ENCODE peak calls at places on chromosomes 2 and 18, in eight cellular contexts. One of them, this sample, is unnamed.
A peak's percentile ranks its signal among the peaks of the same experiment; 100 is the strongest.

GRCh38 chr2:61340242-61340641 is 130.6 kb downstream of the USP34 start:
- DNase-seq in lung microvascular endothelial cell: peak; percentile 79
- DNase-seq in left cardiac atrium: no peak
- DNase-seq in IMR-90: peak; percentile 91
- DNase-seq in ovary: no peak
- DNase-seq in B cell: no peak
- DNase-seq in NCI-H1105 treated with DMSO at 0.1 percent for 48 hours: no peak
- DNase-seq in activated CD4-positive, alpha-beta T cell treated with anti-CD3 and anti-CD28 coated beads, Interleukin-2, amount 10 ng/mL, durations not matched to agents 24 days and 14 days: no peak
- DNase-seq in this sample: no peak

GRCh38 chr2:239954166-239955085 is 70.7 kb downstream of the NDUFA10 start:
- DNase-seq in B cell: no peak
- DNase-seq in NCI-H1105 treated with DMSO at 0.1 percent for 48 hours: no peak
- DNase-seq in left cardiac atrium: no peak
- DNase-seq in activated CD4-positive, alpha-beta T cell treated with anti-CD3 and anti-CD28 coated beads, Interleukin-2, amount 10 ng/mL, durations not matched to agents 24 days and 14 days: no peak
- DNase-seq in ovary: peak; percentile 37
- DNase-seq in IMR-90: peak; percentile 24
- DNase-seq in lung microvascular endothelial cell: no peak
- DNase-seq in this sample: no peak

GRCh38 chr2:203636896-203637818 is 69.3 kb upstream of the CD28 start:
- DNase-seq in B cell: no peak
- DNase-seq in left cardiac atrium: no peak
- DNase-seq in IMR-90: no peak
- DNase-seq in ovary: no peak
- DNase-seq in NCI-H1105 treated with DMSO at 0.1 percent for 48 hours: no peak
- DNase-seq in activated CD4-positive, alpha-beta T cell treated with anti-CD3 and anti-CD28 coated beads, Interleukin-2, amount 10 ng/mL, durations not matched to agents 24 days and 14 days: peak; percentile 61
- DNase-seq in lung microvascular endothelial cell: peak; percentile 12
- DNase-seq in this sample: peak; percentile 75

GRCh38 chr2:47631840-47632398 is 151.0 kb upstream of the MSH6 start:
- DNase-seq in ovary: no peak
- DNase-seq in left cardiac atrium: no peak
- DNase-seq in B cell: no peak
- DNase-seq in NCI-H1105 treated with DMSO at 0.1 percent for 48 hours: no peak
- DNase-seq in IMR-90: peak; percentile 68
- DNase-seq in activated CD4-positive, alpha-beta T cell treated with anti-CD3 and anti-CD28 coated beads, Interleukin-2, amount 10 ng/mL, durations not matched to agents 24 days and 14 days: no peak
- DNase-seq in lung microvascular endothelial cell: peak; percentile 72
- DNase-seq in this sample: peak; percentile 84

GRCh38 chr2:42810971-42811865 is 18.8 kb upstream of the HAAO start:
- DNase-seq in IMR-90: peak; percentile 35
- DNase-seq in left cardiac atrium: peak; percentile 73
- DNase-seq in ovary: peak; percentile 80
- DNase-seq in lung microvascular endothelial cell: peak; percentile 39
- DNase-seq in activated CD4-positive, alpha-beta T cell treated with anti-CD3 and anti-CD28 coated beads, Interleukin-2, amount 10 ng/mL, durations not matched to agents 24 days and 14 days: peak; percentile 85
- DNase-seq in B cell: peak; percentile 58
- DNase-seq in NCI-H1105 treated with DMSO at 0.1 percent for 48 hours: peak; percentile 49
- DNase-seq in this sample: peak; percentile 41

GRCh38 chr18:67133669-67134068 is 382.9 kb downstream of the DSEL start:
- DNase-seq in NCI-H1105 treated with DMSO at 0.1 percent for 48 hours: peak; percentile 93
- DNase-seq in lung microvascular endothelial cell: no peak
- DNase-seq in B cell: no peak
- DNase-seq in ovary: no peak
- DNase-seq in left cardiac atrium: no peak
- DNase-seq in IMR-90: no peak
- DNase-seq in activated CD4-positive, alpha-beta T cell treated with anti-CD3 and anti-CD28 coated beads, Interleukin-2, amount 10 ng/mL, durations not matched to agents 24 days and 14 days: no peak
- DNase-seq in this sample: no peak

GRCh38 chr2:69222984-69223658 is 163.9 kb downstream of the GFPT1 start:
- DNase-seq in lung microvascular endothelial cell: peak; percentile 88
- DNase-seq in activated CD4-positive, alpha-beta T cell treated with anti-CD3 and anti-CD28 coated beads, Interleukin-2, amount 10 ng/mL, durations not matched to agents 24 days and 14 days: no peak
- DNase-seq in B cell: no peak
- DNase-seq in left cardiac atrium: peak; percentile 58
- DNase-seq in ovary: no peak
- DNase-seq in IMR-90: peak; percentile 55
- DNase-seq in NCI-H1105 treated with DMSO at 0.1 percent for 48 hours: peak; percentile 4
- DNase-seq in this sample: peak; percentile 84

GRCh38 chr18:36158261-36158867 is 28.7 kb downstream of the ELP2 start:
- DNase-seq in B cell: no peak
- DNase-seq in activated CD4-positive, alpha-beta T cell treated with anti-CD3 and anti-CD28 coated beads, Interleukin-2, amount 10 ng/mL, durations not matched to agents 24 days and 14 days: no peak
- DNase-seq in NCI-H1105 treated with DMSO at 0.1 percent for 48 hours: no peak
- DNase-seq in ovary: no peak
- DNase-seq in lung microvascular endothelial cell: peak; percentile 97
- DNase-seq in IMR-90: peak; percentile 94
- DNase-seq in left cardiac atrium: no peak
- DNase-seq in this sample: peak; percentile 72

GRCh38 chr2:137960223-137960622 is 4.0 kb upstream of the HNMT start:
- DNase-seq in ovary: no peak
- DNase-seq in NCI-H1105 treated with DMSO at 0.1 percent for 48 hours: no peak
- DNase-seq in IMR-90: no peak
- DNase-seq in activated CD4-positive, alpha-beta T cell treated with anti-CD3 and anti-CD28 coated beads, Interleukin-2, amount 10 ng/mL, durations not matched to agents 24 days and 14 days: no peak
- DNase-seq in B cell: no peak
- DNase-seq in lung microvascular endothelial cell: peak; percentile 83
- DNase-seq in left cardiac atrium: no peak
- DNase-seq in this sample: peak; percentile 16

GRCh38 chr2:199339826-199340605 is 117.7 kb downstream of the SATB2 start:
- DNase-seq in activated CD4-positive, alpha-beta T cell treated with anti-CD3 and anti-CD28 coated beads, Interleukin-2, amount 10 ng/mL, durations not matched to agents 24 days and 14 days: no peak
- DNase-seq in IMR-90: peak; percentile 16
- DNase-seq in ovary: no peak
- DNase-seq in NCI-H1105 treated with DMSO at 0.1 percent for 48 hours: no peak
- DNase-seq in lung microvascular endothelial cell: peak; percentile 20
- DNase-seq in B cell: no peak
- DNase-seq in left cardiac atrium: no peak
- DNase-seq in this sample: peak; percentile 67

GRCh38 chr2:68850524-68850923 is 20.7 kb downstream of the BMP10 start:
- DNase-seq in left cardiac atrium: no peak
- DNase-seq in NCI-H1105 treated with DMSO at 0.1 percent for 48 hours: no peak
- DNase-seq in activated CD4-positive, alpha-beta T cell treated with anti-CD3 and anti-CD28 coated beads, Interleukin-2, amount 10 ng/mL, durations not matched to agents 24 days and 14 days: no peak
- DNase-seq in IMR-90: no peak
- DNase-seq in ovary: no peak
- DNase-seq in lung microvascular endothelial cell: peak; percentile 57
- DNase-seq in B cell: no peak
- DNase-seq in this sample: no peak

GRCh38 chr18:58135806-58136331 is 91.8 kb downstream of the NEDD4L start:
- DNase-seq in ovary: peak; percentile 68
- DNase-seq in B cell: peak; percentile 66
- DNase-seq in IMR-90: peak; percentile 74
- DNase-seq in NCI-H1105 treated with DMSO at 0.1 percent for 48 hours: peak; percentile 64
- DNase-seq in activated CD4-positive, alpha-beta T cell treated with anti-CD3 and anti-CD28 coated beads, Interleukin-2, amount 10 ng/mL, durations not matched to agents 24 days and 14 days: peak; percentile 81
- DNase-seq in lung microvascular endothelial cell: peak; percentile 71
- DNase-seq in left cardiac atrium: peak; percentile 57
- DNase-seq in this sample: peak; percentile 75

GRCh38 chr2:145273840-145274239 is 753.9 kb upstream of the ZEB2 start:
- DNase-seq in B cell: no peak
- DNase-seq in activated CD4-positive, alpha-beta T cell treated with anti-CD3 and anti-CD28 coated beads, Interleukin-2, amount 10 ng/mL, durations not matched to agents 24 days and 14 days: no peak
- DNase-seq in left cardiac atrium: no peak
- DNase-seq in NCI-H1105 treated with DMSO at 0.1 percent for 48 hours: no peak
- DNase-seq in ovary: no peak
- DNase-seq in lung microvascular endothelial cell: no peak
- DNase-seq in IMR-90: no peak
- DNase-seq in this sample: peak; percentile 41

GRCh38 chr18:65659312-65659711 is 91.5 kb upstream of the CDH7 start:
- DNase-seq in NCI-H1105 treated with DMSO at 0.1 percent for 48 hours: no peak
- DNase-seq in lung microvascular endothelial cell: no peak
- DNase-seq in ovary: no peak
- DNase-seq in left cardiac atrium: no peak
- DNase-seq in IMR-90: no peak
- DNase-seq in B cell: no peak
- DNase-seq in activated CD4-positive, alpha-beta T cell treated with anti-CD3 and anti-CD28 coated beads, Interleukin-2, amount 10 ng/mL, durations not matched to agents 24 days and 14 days: no peak
- DNase-seq in this sample: peak; percentile 13

GRCh38 chr2:14601070-14601770 is 31.3 kb upstream of the LRATD1 start:
- DNase-seq in activated CD4-positive, alpha-beta T cell treated with anti-CD3 and anti-CD28 coated beads, Interleukin-2, amount 10 ng/mL, durations not matched to agents 24 days and 14 days: no peak
- DNase-seq in ovary: no peak
- DNase-seq in B cell: no peak
- DNase-seq in NCI-H1105 treated with DMSO at 0.1 percent for 48 hours: no peak
- DNase-seq in left cardiac atrium: no peak
- DNase-seq in lung microvascular endothelial cell: peak; percentile 13
- DNase-seq in IMR-90: no peak
- DNase-seq in this sample: peak; percentile 2

GRCh38 chr2:128237911-128238697 is 80.6 kb downstream of the HS6ST1 start:
- DNase-seq in B cell: no peak
- DNase-seq in IMR-90: no peak
- DNase-seq in activated CD4-positive, alpha-beta T cell treated with anti-CD3 and anti-CD28 coated beads, Interleukin-2, amount 10 ng/mL, durations not matched to agents 24 days and 14 days: no peak
- DNase-seq in NCI-H1105 treated with DMSO at 0.1 percent for 48 hours: no peak
- DNase-seq in lung microvascular endothelial cell: no peak
- DNase-seq in left cardiac atrium: no peak
- DNase-seq in ovary: no peak
- DNase-seq in this sample: no peak

GRCh38 chr2:42176992-42177738 is 8.0 kb downstream of the EML4 start:
- DNase-seq in activated CD4-positive, alpha-beta T cell treated with anti-CD3 and anti-CD28 coated beads, Interleukin-2, amount 10 ng/mL, durations not matched to agents 24 days and 14 days: no peak
- DNase-seq in left cardiac atrium: no peak
- DNase-seq in ovary: no peak
- DNase-seq in B cell: no peak
- DNase-seq in IMR-90: no peak
- DNase-seq in NCI-H1105 treated with DMSO at 0.1 percent for 48 hours: no peak
- DNase-seq in lung microvascular endothelial cell: no peak
- DNase-seq in this sample: no peak

GRCh38 chr2:197255550-197255949 is 55.0 kb downstream of the ANKRD44 start:
- DNase-seq in NCI-H1105 treated with DMSO at 0.1 percent for 48 hours: no peak
- DNase-seq in lung microvascular endothelial cell: peak; percentile 27
- DNase-seq in IMR-90: peak; percentile 55
- DNase-seq in left cardiac atrium: peak; percentile 67
- DNase-seq in ovary: no peak
- DNase-seq in B cell: peak; percentile 91
- DNase-seq in activated CD4-positive, alpha-beta T cell treated with anti-CD3 and anti-CD28 coated beads, Interleukin-2, amount 10 ng/mL, durations not matched to agents 24 days and 14 days: peak; percentile 94
- DNase-seq in this sample: peak; percentile 12

GRCh38 chr2:226426292-226426736 is 373.3 kb downstream of the IRS1 start:
- DNase-seq in NCI-H1105 treated with DMSO at 0.1 percent for 48 hours: no peak
- DNase-seq in B cell: no peak
- DNase-seq in left cardiac atrium: no peak
- DNase-seq in IMR-90: peak; percentile 99
- DNase-seq in lung microvascular endothelial cell: no peak
- DNase-seq in ovary: no peak
- DNase-seq in activated CD4-positive, alpha-beta T cell treated with anti-CD3 and anti-CD28 coated beads, Interleukin-2, amount 10 ng/mL, durations not matched to agents 24 days and 14 days: no peak
- DNase-seq in this sample: peak; percentile 55

GRCh38 chr18:9413586-9413985 is 61.7 kb upstream of the RALBP1 start:
- DNase-seq in lung microvascular endothelial cell: peak; percentile 80
- DNase-seq in B cell: no peak
- DNase-seq in IMR-90: peak; percentile 91
- DNase-seq in ovary: no peak
- DNase-seq in NCI-H1105 treated with DMSO at 0.1 percent for 48 hours: no peak
- DNase-seq in activated CD4-positive, alpha-beta T cell treated with anti-CD3 and anti-CD28 coated beads, Interleukin-2, amount 10 ng/mL, durations not matched to agents 24 days and 14 days: no peak
- DNase-seq in left cardiac atrium: no peak
- DNase-seq in this sample: peak; percentile 13